ENCODE peak calls at places on chromosome 16, in five cellular contexts. W is AG20443, L is H54, V is NT2/D1, D is lung microvascular endothelial cell. O is an unnamed sample.

GRCh38 chr16:55664786-55665407 is 9.1 kb downstream of the SLC6A2 start:
- DNase-seq in V (no peak), D (no peak), W (no peak), L (no peak), O (no peak)

GRCh38 chr16:88548131-88548874 is 21.9 kb upstream of the ZC3H18 start:
- DNase-seq in W (no peak), D (no peak), V (no peak), L (no peak), O (no peak)

GRCh38 chr16:65524997-65525396 is 403.1 kb upstream of the CDH11 start:
- DNase-seq in V (no peak), L (no peak), W (no peak), D (peak), O (no peak)

GRCh38 chr16:81519298-81520150 is 74.9 kb downstream of the CMIP start:
- DNase-seq in L (no peak), W (no peak), V (no peak), D (no peak), O (no peak)

GRCh38 chr16:31351246-31351936 is 3.6 kb upstream of the ITGAX start:
- DNase-seq in D (no peak), L (no peak), W (no peak), V (no peak), O (no peak)

GRCh38 chr16:86406056-86406455 is 104.3 kb upstream of the FOXF1 start:
- DNase-seq in L (no peak), W (no peak), V (no peak), D (peak), O (no peak)

GRCh38 chr16:31344712-31345111 is 10.3 kb upstream of the ITGAX start:
- DNase-seq in L (no peak), W (no peak), D (no peak), V (no peak), O (no peak)

GRCh38 chr16:51651061-51651466 is 500.0 kb upstream of the SALL1 start:
- DNase-seq in D (no peak), L (no peak), W (no peak), V (no peak), O (no peak)

GRCh38 chr16:30697264-30698138 is 1.5 kb upstream of the SRCAP start:
- DNase-seq in V (no peak), W (peak), L (peak), D (peak), O (no peak)

GRCh38 chr16:83215417-83216001 is 588.7 kb downstream of the CDH13 start:
- DNase-seq in V (peak), D (peak), L (peak), W (peak), O (peak)

O was measured in A673.